ENCODE peak calls at places on chromosomes 13 and 19, in nine cellular contexts. One of them, this sample, is unnamed.

GRCh38 chr19:42250666-42251531 is 4.0 kb downstream of the ERF start:
- DNase-seq in CD8-positive, alpha-beta T cell: no peak
- DNase-seq in pancreas: peak; percentile 73
- DNase-seq in sigmoid colon: peak; percentile 80
- DNase-seq in ovary: peak; percentile 64
- DNase-seq in left ventricle myocardium inferior: peak; percentile 46
- DNase-seq in fibroblast of lung: peak; percentile 60
- DNase-seq in suprapubic skin: peak; percentile 64
- DNase-seq in tibial artery: peak; percentile 77
- DNase-seq in this sample: no peak

GRCh38 chr13:44307844-44308243 is 65.8 kb upstream of the SERP2 start:
- DNase-seq in CD8-positive, alpha-beta T cell: no peak
- DNase-seq in pancreas: no peak
- DNase-seq in sigmoid colon: no peak
- DNase-seq in ovary: no peak
- DNase-seq in left ventricle myocardium inferior: no peak
- DNase-seq in fibroblast of lung: no peak
- DNase-seq in suprapubic skin: no peak
- DNase-seq in tibial artery: no peak
- DNase-seq in this sample: no peak

GRCh38 chr13:110913911-110914292 is 967 bp downstream of the ANKRD10 start:
- DNase-seq in CD8-positive, alpha-beta T cell: no peak
- DNase-seq in pancreas: no peak
- DNase-seq in sigmoid colon: no peak
- DNase-seq in ovary: no peak
- DNase-seq in left ventricle myocardium inferior: no peak
- DNase-seq in fibroblast of lung: no peak
- DNase-seq in suprapubic skin: peak; percentile 76
- DNase-seq in tibial artery: no peak
- DNase-seq in this sample: peak; percentile 56

GRCh38 chr13:77034883-77035282 is 7.9 kb upstream of the FBXL3 start:
- DNase-seq in CD8-positive, alpha-beta T cell: no peak
- DNase-seq in pancreas: no peak
- DNase-seq in sigmoid colon: no peak
- DNase-seq in ovary: no peak
- DNase-seq in left ventricle myocardium inferior: no peak
- DNase-seq in fibroblast of lung: peak; percentile 65
- DNase-seq in suprapubic skin: no peak
- DNase-seq in tibial artery: no peak
- DNase-seq in this sample: peak; percentile 44

GRCh38 chr19:1445932-1446712 is 3.8 kb upstream of the APC2 start:
- DNase-seq in CD8-positive, alpha-beta T cell: no peak
- DNase-seq in pancreas: no peak
- DNase-seq in sigmoid colon: no peak
- DNase-seq in ovary: peak; percentile 40
- DNase-seq in left ventricle myocardium inferior: no peak
- DNase-seq in fibroblast of lung: no peak
- DNase-seq in suprapubic skin: no peak
- DNase-seq in tibial artery: no peak
- DNase-seq in this sample: no peak

GRCh38 chr13:109162248-109163051 is 533.0 kb downstream of the MYO16 start:
- DNase-seq in CD8-positive, alpha-beta T cell: no peak
- DNase-seq in pancreas: no peak
- DNase-seq in sigmoid colon: no peak
- DNase-seq in ovary: no peak
- DNase-seq in left ventricle myocardium inferior: no peak
- DNase-seq in fibroblast of lung: no peak
- DNase-seq in suprapubic skin: no peak
- DNase-seq in tibial artery: no peak
- DNase-seq in this sample: peak; percentile 89

GRCh38 chr19:58518261-58519086 is 1.1 kb downstream of the ZBTB45 start:
- DNase-seq in CD8-positive, alpha-beta T cell: no peak
- DNase-seq in pancreas: no peak
- DNase-seq in sigmoid colon: no peak
- DNase-seq in ovary: no peak
- DNase-seq in left ventricle myocardium inferior: no peak
- DNase-seq in fibroblast of lung: no peak
- DNase-seq in suprapubic skin: no peak
- DNase-seq in tibial artery: no peak
- DNase-seq in this sample: no peak

GRCh38 chr19:3423183-3423829 is 56.9 kb downstream of the NFIC start:
- DNase-seq in CD8-positive, alpha-beta T cell: no peak
- DNase-seq in pancreas: no peak
- DNase-seq in sigmoid colon: no peak
- DNase-seq in ovary: peak; percentile 75
- DNase-seq in left ventricle myocardium inferior: peak; percentile 51
- DNase-seq in fibroblast of lung: no peak
- DNase-seq in suprapubic skin: no peak
- DNase-seq in tibial artery: no peak
- DNase-seq in this sample: no peak

GRCh38 chr19:21581646-21582045 is 76.2 kb downstream of the ZNF429 start:
- DNase-seq in CD8-positive, alpha-beta T cell: no peak
- DNase-seq in pancreas: no peak
- DNase-seq in sigmoid colon: no peak
- DNase-seq in ovary: no peak
- DNase-seq in left ventricle myocardium inferior: no peak
- DNase-seq in fibroblast of lung: no peak
- DNase-seq in suprapubic skin: no peak
- DNase-seq in tibial artery: no peak
- DNase-seq in this sample: no peak

GRCh38 chr13:100387416-100387815 is 201.2 kb downstream of the GGACT start:
- DNase-seq in CD8-positive, alpha-beta T cell: no peak
- DNase-seq in pancreas: no peak
- DNase-seq in sigmoid colon: no peak
- DNase-seq in ovary: no peak
- DNase-seq in left ventricle myocardium inferior: no peak
- DNase-seq in fibroblast of lung: no peak
- DNase-seq in suprapubic skin: no peak
- DNase-seq in tibial artery: no peak
- DNase-seq in this sample: no peak

GRCh38 chr13:58343081-58343480 is 711.5 kb downstream of the PCDH17 start:
- DNase-seq in CD8-positive, alpha-beta T cell: no peak
- DNase-seq in pancreas: no peak
- DNase-seq in sigmoid colon: no peak
- DNase-seq in ovary: no peak
- DNase-seq in left ventricle myocardium inferior: no peak
- DNase-seq in fibroblast of lung: peak; percentile 4
- DNase-seq in suprapubic skin: no peak
- DNase-seq in tibial artery: no peak
- DNase-seq in this sample: no peak

GRCh38 chr13:39038569-39038898 is 278 bp downstream of the NHLRC3 start:
- DNase-seq in CD8-positive, alpha-beta T cell: no peak
- DNase-seq in pancreas: no peak
- DNase-seq in sigmoid colon: no peak
- DNase-seq in ovary: no peak
- DNase-seq in left ventricle myocardium inferior: no peak
- DNase-seq in fibroblast of lung: no peak
- DNase-seq in suprapubic skin: peak; percentile 66
- DNase-seq in tibial artery: no peak
- DNase-seq in this sample: peak; percentile 48

GRCh38 chr13:109802936-109803335 is 16.6 kb upstream of the IRS2 start:
- DNase-seq in CD8-positive, alpha-beta T cell: no peak
- DNase-seq in pancreas: no peak
- DNase-seq in sigmoid colon: no peak
- DNase-seq in ovary: no peak
- DNase-seq in left ventricle myocardium inferior: no peak
- DNase-seq in fibroblast of lung: no peak
- DNase-seq in suprapubic skin: no peak
- DNase-seq in tibial artery: no peak
- DNase-seq in this sample: no peak

GRCh38 chr13:93305886-93306285 is 79.3 kb downstream of the GPC6 start:
- DNase-seq in CD8-positive, alpha-beta T cell: no peak
- DNase-seq in pancreas: no peak
- DNase-seq in sigmoid colon: no peak
- DNase-seq in ovary: no peak
- DNase-seq in left ventricle myocardium inferior: no peak
- DNase-seq in fibroblast of lung: peak; percentile 26
- DNase-seq in suprapubic skin: no peak
- DNase-seq in tibial artery: no peak
- DNase-seq in this sample: no peak

GRCh38 chr19:34580055-34580336 is 97.0 kb downstream of the SCGB2B2 start:
- DNase-seq in CD8-positive, alpha-beta T cell: no peak
- DNase-seq in pancreas: no peak
- DNase-seq in sigmoid colon: no peak
- DNase-seq in ovary: no peak
- DNase-seq in left ventricle myocardium inferior: no peak
- DNase-seq in fibroblast of lung: no peak
- DNase-seq in suprapubic skin: no peak
- DNase-seq in tibial artery: no peak
- DNase-seq in this sample: no peak

GRCh38 chr19:42596391-42597071 is 1.8 kb upstream of the CEACAM8 start:
- DNase-seq in CD8-positive, alpha-beta T cell: peak; percentile 25
- DNase-seq in pancreas: peak; percentile 78
- DNase-seq in sigmoid colon: no peak
- DNase-seq in ovary: no peak
- DNase-seq in left ventricle myocardium inferior: no peak
- DNase-seq in fibroblast of lung: peak; percentile 7
- DNase-seq in suprapubic skin: no peak
- DNase-seq in tibial artery: no peak
- DNase-seq in this sample: no peak

GRCh38 chr13:68745517-68745916 is 1362.1 kb upstream of the ATXN8OS start:
- DNase-seq in CD8-positive, alpha-beta T cell: no peak
- DNase-seq in pancreas: no peak
- DNase-seq in sigmoid colon: no peak
- DNase-seq in ovary: no peak
- DNase-seq in left ventricle myocardium inferior: no peak
- DNase-seq in fibroblast of lung: no peak
- DNase-seq in suprapubic skin: no peak
- DNase-seq in tibial artery: no peak
- DNase-seq in this sample: no peak

GRCh38 chr19:3760871-3761361 is 576 bp downstream of the APBA3 start:
- DNase-seq in CD8-positive, alpha-beta T cell: no peak
- DNase-seq in pancreas: no peak
- DNase-seq in sigmoid colon: no peak
- DNase-seq in ovary: no peak
- DNase-seq in left ventricle myocardium inferior: no peak
- DNase-seq in fibroblast of lung: peak; percentile 5
- DNase-seq in suprapubic skin: no peak
- DNase-seq in tibial artery: no peak
- DNase-seq in this sample: no peak

GRCh38 chr19:47284324-47284899 is 9.7 kb downstream of the INAFM1 start:
- DNase-seq in CD8-positive, alpha-beta T cell: no peak
- DNase-seq in pancreas: no peak
- DNase-seq in sigmoid colon: no peak
- DNase-seq in ovary: no peak
- DNase-seq in left ventricle myocardium inferior: no peak
- DNase-seq in fibroblast of lung: peak; percentile 70
- DNase-seq in suprapubic skin: no peak
- DNase-seq in tibial artery: no peak
- DNase-seq in this sample: peak; percentile 37

GRCh38 chr19:56973713-56974553 is 133.4 kb upstream of the PEG3 start:
- DNase-seq in CD8-positive, alpha-beta T cell: no peak
- DNase-seq in pancreas: no peak
- DNase-seq in sigmoid colon: no peak
- DNase-seq in ovary: peak; percentile 89
- DNase-seq in left ventricle myocardium inferior: no peak
- DNase-seq in fibroblast of lung: no peak
- DNase-seq in suprapubic skin: no peak
- DNase-seq in tibial artery: no peak
- DNase-seq in this sample: no peak

GRCh38 chr13:85528578-85529215 is 270.5 kb downstream of the SLITRK6 start:
- DNase-seq in CD8-positive, alpha-beta T cell: no peak
- DNase-seq in pancreas: no peak
- DNase-seq in sigmoid colon: no peak
- DNase-seq in ovary: no peak
- DNase-seq in left ventricle myocardium inferior: no peak
- DNase-seq in fibroblast of lung: peak; percentile 81
- DNase-seq in suprapubic skin: no peak
- DNase-seq in tibial artery: no peak
- DNase-seq in this sample: peak; percentile 55
- H3K27ac ChIP-seq in CD8-positive, alpha-beta T cell: no peak overlapping the region
- H3K27ac ChIP-seq in pancreas: no peak overlapping the region
- H3K27ac ChIP-seq in sigmoid colon: no peak overlapping the region
- H3K27ac ChIP-seq in ovary: no peak overlapping the region
- H3K27ac ChIP-seq in left ventricle myocardium inferior: no peak overlapping the region
- H3K27ac ChIP-seq in fibroblast of lung: peak overlapping the region; percentile 40
- H3K27ac ChIP-seq in suprapubic skin: no peak overlapping the region
- H3K27ac ChIP-seq in tibial artery: no peak overlapping the region
- H3K27ac ChIP-seq in this sample: peak overlapping the region; percentile 2

DNA sequence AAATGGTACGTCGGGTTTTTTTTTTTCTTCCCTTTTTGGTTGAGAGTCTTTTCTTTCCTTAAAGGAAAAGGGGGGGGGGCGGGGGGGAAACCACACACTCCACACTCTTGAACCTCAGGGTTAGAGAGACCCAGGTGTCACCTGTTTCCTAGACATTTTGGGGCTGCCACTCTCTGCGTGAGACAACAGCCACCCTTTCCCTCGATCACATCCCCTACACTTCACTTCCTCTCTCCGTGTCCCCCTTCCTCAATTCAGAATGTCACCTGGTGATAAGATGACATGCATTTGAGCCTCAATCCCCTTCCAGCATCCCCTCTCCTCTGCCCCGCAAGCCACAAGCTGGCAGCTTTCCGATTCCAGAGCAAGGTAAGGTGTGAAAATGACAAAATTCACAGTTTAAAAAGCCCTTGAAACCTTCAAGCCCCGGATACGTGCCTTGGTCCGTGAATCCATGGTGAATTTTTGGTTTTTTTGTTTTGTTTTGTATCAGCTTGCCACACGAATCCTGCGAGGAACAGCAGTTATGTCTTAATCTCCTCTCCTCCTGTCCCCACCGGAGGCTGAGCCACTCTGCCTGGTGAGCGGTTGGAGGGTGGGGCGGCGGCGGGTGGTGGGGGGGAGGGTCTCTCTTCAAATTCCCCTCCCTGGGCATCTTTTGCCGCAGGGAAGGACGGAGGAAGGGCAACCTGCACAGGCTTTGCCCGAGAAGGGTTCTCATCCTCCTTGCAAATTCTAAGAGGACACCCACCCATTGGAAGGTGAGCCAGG is 4.2 kb downstream of the PTPRS start:
- DNase-seq in CD8-positive, alpha-beta T cell: no peak
- DNase-seq in pancreas: no peak
- DNase-seq in sigmoid colon: no peak
- DNase-seq in ovary: no peak
- DNase-seq in left ventricle myocardium inferior: no peak
- DNase-seq in fibroblast of lung: no peak
- DNase-seq in suprapubic skin: no peak
- DNase-seq in tibial artery: no peak
- DNase-seq in this sample: no peak
- H3K4me1 ChIP-seq in CD8-positive, alpha-beta T cell: peaks cover 14% of the 10 kb centered on the region
- H3K4me1 ChIP-seq in pancreas: peaks cover 5% of the 10 kb centered on the region
- H3K4me1 ChIP-seq in sigmoid colon: peaks cover 24% of the 10 kb centered on the region
- H3K4me1 ChIP-seq in ovary: no peaks in the 10 kb centered on the region
- H3K4me1 ChIP-seq in left ventricle myocardium inferior: peaks cover 17% of the 10 kb centered on the region
- H3K4me1 ChIP-seq in fibroblast of lung: no peaks in the 10 kb centered on the region
- H3K4me1 ChIP-seq in suprapubic skin: peaks cover 21% of the 10 kb centered on the region
- H3K4me1 ChIP-seq in tibial artery: no peaks in the 10 kb centered on the region
- H3K4me1 ChIP-seq in this sample: peaks cover 7% of the 10 kb centered on the region

GRCh38 chr19:11722414-11722813 is 16.3 kb downstream of the ZNF823 start:
- DNase-seq in CD8-positive, alpha-beta T cell: no peak
- DNase-seq in pancreas: no peak
- DNase-seq in sigmoid colon: no peak
- DNase-seq in ovary: no peak
- DNase-seq in left ventricle myocardium inferior: no peak
- DNase-seq in fibroblast of lung: no peak
- DNase-seq in suprapubic skin: no peak
- DNase-seq in tibial artery: no peak
- DNase-seq in this sample: no peak
- H3K9me3 ChIP-seq in CD8-positive, alpha-beta T cell: peaks cover 31% of the 10 kb centered on the region
- H3K9me3 ChIP-seq in pancreas: no peaks in the 10 kb centered on the region
- H3K9me3 ChIP-seq in sigmoid colon: peaks cover 36% of the 10 kb centered on the region
- H3K9me3 ChIP-seq in ovary: no peaks in the 10 kb centered on the region
- H3K9me3 ChIP-seq in left ventricle myocardium inferior: peaks cover 40% of the 10 kb centered on the region
- H3K9me3 ChIP-seq in fibroblast of lung: peaks cover 6% of the 10 kb centered on the region
- H3K9me3 ChIP-seq in suprapubic skin: peaks cover 23% of the 10 kb centered on the region
- H3K9me3 ChIP-seq in tibial artery: peaks cover 49% of the 10 kb centered on the region
- H3K9me3 ChIP-seq in this sample: peaks cover 77% of the 10 kb centered on the region

GRCh38 chr13:20856650-20857049 is 45.9 kb downstream of the XPO4 start:
- DNase-seq in CD8-positive, alpha-beta T cell: no peak
- DNase-seq in pancreas: no peak
- DNase-seq in sigmoid colon: no peak
- DNase-seq in ovary: no peak
- DNase-seq in left ventricle myocardium inferior: no peak
- DNase-seq in fibroblast of lung: no peak
- DNase-seq in suprapubic skin: no peak
- DNase-seq in tibial artery: no peak
- DNase-seq in this sample: no peak
- H3K27ac ChIP-seq in CD8-positive, alpha-beta T cell: no peak overlapping the region
- H3K27ac ChIP-seq in pancreas: no peak overlapping the region
- H3K27ac ChIP-seq in sigmoid colon: no peak overlapping the region
- H3K27ac ChIP-seq in ovary: no peak overlapping the region
- H3K27ac ChIP-seq in left ventricle myocardium inferior: no peak overlapping the region
- H3K27ac ChIP-seq in fibroblast of lung: no peak overlapping the region
- H3K27ac ChIP-seq in suprapubic skin: no peak overlapping the region
- H3K27ac ChIP-seq in tibial artery: no peak overlapping the region
- H3K27ac ChIP-seq in this sample: no peak overlapping the region